ENCODE peak calls at places on chromosomes 3 and 15, in nine cellular contexts. M is neural progenitor cell, Q is A549, P is fibroblast of lung, W is K562, E is HCT116, I is IMR-90, Y is GM23338, G is neuronal stem cell. S is an unnamed sample.
A peak's percentile ranks its signal among the peaks of the same experiment; 100 is the strongest.

GRCh38 chr3:126472277-126473006 is 3.2 kb downstream of the ZXDC start:
- DNase-seq in P (peak; percentile 81), Q (peak; percentile 62), M (no peak), G (no peak), W (peak; percentile 76), E (peak; percentile 12), I (peak; percentile 68), Y (no peak), S (peak; percentile 89)

GRCh38 chr3:112847692-112848091 is 1.0 kb upstream of the CD200R1L start:
- DNase-seq in E (no peak), P (no peak), Y (no peak), Q (no peak), M (no peak), I (no peak), G (no peak), W (no peak), S (no peak)

GRCh38 chr3:163362154-163362553 is 1716.1 kb downstream of the SI start:
- DNase-seq in M (no peak), Q (no peak), I (no peak), W (no peak), Y (no peak), P (no peak), G (no peak), E (no peak), S (no peak)

GRCh38 chr3:34361921-34362320 is 563.5 kb downstream of the PDCD6IP start:
- DNase-seq in E (no peak), M (no peak), G (no peak), Q (no peak), P (no peak), W (no peak), I (no peak), Y (no peak), S (no peak)

GRCh38 chr3:45309876-45310275 is 78.5 kb upstream of the LARS2 start:
- DNase-seq in I (no peak), Q (no peak), Y (no peak), G (no peak), E (no peak), P (no peak), W (no peak), M (no peak), S (no peak)

GRCh38 chr3:53114412-53115074 is 15.7 kb downstream of the RFT1 start:
- DNase-seq in I (peak; percentile 48), G (no peak), Q (no peak), E (no peak), M (no peak), Y (no peak), P (peak; percentile 58), W (peak; percentile 34), S (no peak)

GRCh38 chr3:157606392-157607197 is 103.4 kb upstream of the VEPH1 start:
- DNase-seq in G (peak; percentile 61), E (peak; percentile 54), Y (peak; percentile 90), Q (peak; percentile 70), P (peak; percentile 68), M (peak; percentile 83), I (peak; percentile 71), W (peak; percentile 76), S (peak; percentile 53)

GRCh38 chr3:185714085-185714484 is 110.8 kb downstream of the IGF2BP2 start:
- DNase-seq in E (no peak), Q (no peak), I (no peak), Y (no peak), W (no peak), G (no peak), P (no peak), M (no peak), S (no peak)

GRCh38 chr15:66815322-66815721 is 113.3 kb downstream of the SMAD6 start:
- DNase-seq in W (no peak), G (no peak), P (peak; percentile 93), M (no peak), E (no peak), Y (no peak), Q (no peak), I (peak; percentile 94), S (no peak)

GRCh38 chr3:24263069-24263668 is 231.5 kb downstream of the THRB start:
- DNase-seq in P (no peak), W (no peak), G (no peak), M (no peak), Q (no peak), Y (no peak), I (no peak), E (no peak), S (no peak)

GRCh38 chr3:40574661-40575060 is 49.9 kb downstream of the ZNF621 start:
- DNase-seq in G (no peak), P (peak; percentile 22), M (peak; percentile 8), E (no peak), I (no peak), Y (no peak), W (peak; percentile 48), Q (no peak), S (no peak)

GRCh38 chr3:98869391-98869790 is 32.1 kb downstream of the DCBLD2 start:
- DNase-seq in Q (no peak), M (no peak), W (no peak), Y (no peak), G (no peak), P (no peak), I (no peak), E (no peak), S (no peak)

GRCh38 chr3:52052831-52053306 is 3.5 kb downstream of the DUSP7 start:
- DNase-seq in W (peak; percentile 79), M (peak; percentile 75), Q (peak; percentile 38), Y (peak; percentile 88), P (peak; percentile 76), I (peak; percentile 77), G (no peak), E (no peak), S (no peak)

GRCh38 chr3:16697437-16698258 is 92.4 kb upstream of the DAZL start:
- DNase-seq in M (peak; percentile 11), E (no peak), Q (no peak), P (peak; percentile 44), W (no peak), I (peak; percentile 1), Y (peak; percentile 52), G (no peak), S (peak; percentile 18)

DNA sequence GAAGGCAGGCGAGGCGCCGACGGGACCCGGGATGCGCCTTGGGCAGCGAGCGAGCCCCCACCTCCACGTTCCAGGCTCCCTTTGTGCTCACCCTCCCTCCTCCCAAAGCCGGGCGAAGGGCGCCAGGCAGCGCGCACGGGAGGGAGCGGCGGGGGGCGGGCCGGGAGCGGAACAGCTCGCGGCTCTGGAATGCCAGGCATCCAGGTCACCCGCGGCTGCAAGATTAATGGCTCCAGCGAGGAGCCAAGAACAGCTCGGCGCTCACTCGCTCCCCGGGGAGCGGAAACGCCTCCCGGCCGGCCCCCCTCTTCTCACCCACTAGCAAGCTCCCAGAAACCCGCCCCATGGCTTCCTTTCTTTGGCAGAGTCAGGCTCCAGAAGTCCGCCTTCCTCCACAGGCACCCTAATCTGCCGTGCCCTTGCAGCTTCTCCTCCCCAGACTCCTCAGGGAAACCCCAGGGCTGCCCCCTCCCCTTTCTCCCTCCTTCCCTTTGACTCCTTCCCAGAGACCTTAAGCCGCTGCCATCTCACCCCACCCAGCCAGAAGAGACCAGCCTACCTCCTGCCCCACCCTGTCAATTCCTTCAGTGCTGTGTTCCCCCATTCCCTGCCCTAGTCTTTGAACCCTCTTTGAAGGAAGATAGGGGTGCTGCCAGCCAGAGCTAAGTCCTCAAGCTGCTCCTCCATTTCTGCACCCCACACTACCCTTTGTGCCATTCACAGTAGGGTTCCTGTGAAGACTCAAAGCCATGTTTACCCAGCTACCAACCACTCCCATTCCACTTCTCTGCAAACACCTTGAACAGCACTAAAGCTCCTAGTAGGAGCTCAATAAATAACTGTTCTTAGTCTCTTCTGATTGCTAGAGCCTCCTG is 9.9 kb downstream of the AMOTL2 start:
- DNase-seq in P (peak; percentile 95), G (peak; percentile 94), E (peak; percentile 74), I (peak; percentile 96), M (peak; percentile 97), Y (peak; percentile 99), W (peak; percentile 13), Q (peak; percentile 94), S (peak; percentile 81)
- H3K4me2 ChIP-seq in P (peak overlapping the region; percentile 52), G (peak overlapping the region; percentile 43), E (peak overlapping the region; percentile 77), I (peak overlapping the region; percentile 51), M (peak overlapping the region; percentile 75), Y (peak overlapping the region; percentile 81), W (no peak overlapping the region), Q (peak overlapping the region; percentile 93), S (peak overlapping the region; percentile 41)

DNA sequence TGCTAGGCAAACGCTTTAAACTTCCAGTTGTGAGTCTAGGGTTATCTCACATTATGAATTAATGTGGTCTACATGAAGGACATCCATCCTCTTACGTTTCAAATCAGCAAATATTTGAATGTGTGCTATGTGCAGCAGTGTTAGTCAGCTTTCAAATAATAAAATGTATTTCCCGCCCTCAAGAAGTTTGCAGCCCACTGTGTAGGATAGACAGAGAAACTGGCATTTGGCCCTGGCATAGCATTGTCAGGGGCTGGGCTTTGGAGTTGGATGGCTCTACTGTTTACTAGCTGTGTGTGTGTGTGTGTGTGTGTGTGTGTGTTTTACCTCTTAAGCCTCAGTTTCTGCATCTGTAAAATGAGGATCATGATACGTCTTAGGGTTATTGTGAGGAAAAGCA is 400.5 kb upstream of the C2CD4B start:
- DNase-seq in Y (no peak), M (no peak), G (no peak), W (no peak), I (no peak), Q (no peak), P (no peak), E (no peak), S (no peak)
- H3K4me2 ChIP-seq in Y (no peak overlapping the region), M (no peak overlapping the region), G (no peak overlapping the region), W (no peak overlapping the region), I (no peak overlapping the region), Q (no peak overlapping the region), P (no peak overlapping the region), E (no peak overlapping the region), S (no peak overlapping the region)

GRCh38 chr3:49647741-49648140 is 26.4 kb upstream of the APEH start:
- DNase-seq in W (no peak), G (no peak), M (no peak), I (no peak), P (no peak), E (no peak), Q (no peak), Y (no peak), S (no peak)

GRCh38 chr3:49650651-49651050 is 23.5 kb upstream of the APEH start:
- DNase-seq in E (no peak), I (no peak), Y (no peak), W (no peak), Q (no peak), P (no peak), M (no peak), G (no peak), S (no peak)

GRCh38 chr3:49649576-49649975 is 24.6 kb upstream of the APEH start:
- DNase-seq in P (no peak), Y (no peak), W (no peak), I (no peak), E (no peak), Q (no peak), M (no peak), G (no peak), S (no peak)

GRCh38 chr3:49650177-49650576 is 24.0 kb upstream of the APEH start:
- DNase-seq in I (no peak), W (no peak), Q (no peak), Y (no peak), P (no peak), G (no peak), E (no peak), M (no peak), S (no peak)

GRCh38 chr3:49648354-49649057 is 25.6 kb upstream of the APEH start:
- DNase-seq in M (no peak), G (no peak), W (no peak), I (no peak), Q (no peak), P (no peak), Y (no peak), E (no peak), S (no peak)
- H3K4me2 ChIP-seq in M (no peak overlapping the region), G (no peak overlapping the region), W (no peak overlapping the region), I (no peak overlapping the region), Q (no peak overlapping the region), P (no peak overlapping the region), Y (no peak overlapping the region), E (no peak overlapping the region), S (no peak overlapping the region)

GRCh38 chr3:119582178-119582577 is 2.9 kb downstream of the ADPRH start:
- DNase-seq in W (no peak), Y (no peak), I (peak; percentile 43), P (no peak), E (no peak), Q (no peak), M (no peak), G (no peak), S (no peak)
- H3K4me2 ChIP-seq in W (no peak overlapping the region), Y (no peak overlapping the region), I (no peak overlapping the region), P (no peak overlapping the region), E (no peak overlapping the region), Q (no peak overlapping the region), M (no peak overlapping the region), G (no peak overlapping the region), S (no peak overlapping the region)

S was measured in trophoblast cell.